ENCODE peak calls at places on chromosome 19, in four cellular contexts. Y is pancreas, U is heart right ventricle, O is heart left ventricle. Z is an unnamed sample. For H3K27me3, the result is how much of the 10 kb centered on the place peaks cover.

GRCh38 chr19:45499196-45500180 is 1.2 kb downstream of the PPM1N start:
- DNase-seq in Y (no peak), U (peak), O (no peak), Z (peak)

GRCh38 chr19:9850235-9850959 is 15.3 kb downstream of the PIN1 start:
- DNase-seq in Y (no peak), U (no peak), O (no peak), Z (no peak)

GRCh38 chr19:17812099-17812498 is 9.2 kb downstream of the INSL3 start:
- DNase-seq in Y (no peak), U (no peak), O (no peak), Z (peak)

GRCh38 chr19:11420429-11420893 is 1.3 kb upstream of the RGL3 start:
- DNase-seq in Y (no peak), U (peak), O (peak), Z (peak)

GRCh38 chr19:9498183-9498902 is at the start of gene ZNF560:
- DNase-seq in Y (no peak), U (no peak), O (no peak), Z (no peak)

GRCh38 chr19:46069841-46070341 is 29.1 kb upstream of the IGFL4 start:
- DNase-seq in Y (no peak), U (no peak), O (no peak), Z (no peak)

GRCh38 chr19:20664917-20665781 is 3.8 kb upstream of the ZNF626 start:
- DNase-seq in Y (peak), U (peak), O (peak), Z (peak)

GRCh38 chr19:54041969-54042606 is 21.6 kb downstream of the VSTM1 start:
- DNase-seq in Y (no peak), U (no peak), O (no peak), Z (no peak)

GRCh38 chr19:35868823-35869326 is 501 bp downstream of the APLP1 start:
- DNase-seq in Y (no peak), U (no peak), O (no peak), Z (peak)

GRCh38 chr19:6357174-6357573 is 4.2 kb upstream of the CLPP start:
- DNase-seq in Y (no peak), U (no peak), O (no peak), Z (no peak)

GRCh38 chr19:4722671-4723464 is 774 bp downstream of the DPP9 start:
- DNase-seq in Y (no peak), U (no peak), O (no peak), Z (peak)

GRCh38 chr19:39350156-39350555 is 7.9 kb downstream of the SAMD4B start:
- DNase-seq in Y (no peak), U (no peak), O (no peak), Z (peak)

GRCh38 chr19:32421589-32422361 is 16.2 kb downstream of the DPY19L3 start:
- DNase-seq in Y (no peak), U (no peak), O (no peak), Z (no peak)

GRCh38 chr19:40785526-40785925 is 7.5 kb downstream of the RAB4B start:
- DNase-seq in Y (no peak), U (no peak), O (no peak), Z (no peak)

GRCh38 chr19:47381653-47382279 is 32.7 kb downstream of the DHX34 start:
- DNase-seq in Y (no peak), U (no peak), O (no peak), Z (peak)

GRCh38 chr19:7230826-7231225 is 63.4 kb downstream of the INSR start:
- DNase-seq in Y (no peak), U (peak), O (peak), Z (peak)

GRCh38 chr19:52640916-52641315 is 2.8 kb upstream of the ZNF83 start:
- DNase-seq in Y (no peak), U (no peak), O (no peak), Z (no peak)

GRCh38 chr19:28554321-28555091 is 658.4 kb downstream of the UQCRFS1 start:
- DNase-seq in Y (no peak), U (no peak), O (no peak), Z (no peak)

GRCh38 chr19:17496337-17496997 is 15.0 kb upstream of the PGLS start:
- DNase-seq in Y (peak), U (peak), O (peak), Z (peak)

GRCh38 chr19:7729831-7730285 is 2.1 kb downstream of the CLEC4G start:
- DNase-seq in Y (no peak), U (no peak), O (no peak), Z (no peak)

GRCh38 chr19:54388803-54389144 is 24.0 kb upstream of the LAIR1 start:
- DNase-seq in Y (no peak), U (no peak), O (no peak), Z (no peak)

DNA sequence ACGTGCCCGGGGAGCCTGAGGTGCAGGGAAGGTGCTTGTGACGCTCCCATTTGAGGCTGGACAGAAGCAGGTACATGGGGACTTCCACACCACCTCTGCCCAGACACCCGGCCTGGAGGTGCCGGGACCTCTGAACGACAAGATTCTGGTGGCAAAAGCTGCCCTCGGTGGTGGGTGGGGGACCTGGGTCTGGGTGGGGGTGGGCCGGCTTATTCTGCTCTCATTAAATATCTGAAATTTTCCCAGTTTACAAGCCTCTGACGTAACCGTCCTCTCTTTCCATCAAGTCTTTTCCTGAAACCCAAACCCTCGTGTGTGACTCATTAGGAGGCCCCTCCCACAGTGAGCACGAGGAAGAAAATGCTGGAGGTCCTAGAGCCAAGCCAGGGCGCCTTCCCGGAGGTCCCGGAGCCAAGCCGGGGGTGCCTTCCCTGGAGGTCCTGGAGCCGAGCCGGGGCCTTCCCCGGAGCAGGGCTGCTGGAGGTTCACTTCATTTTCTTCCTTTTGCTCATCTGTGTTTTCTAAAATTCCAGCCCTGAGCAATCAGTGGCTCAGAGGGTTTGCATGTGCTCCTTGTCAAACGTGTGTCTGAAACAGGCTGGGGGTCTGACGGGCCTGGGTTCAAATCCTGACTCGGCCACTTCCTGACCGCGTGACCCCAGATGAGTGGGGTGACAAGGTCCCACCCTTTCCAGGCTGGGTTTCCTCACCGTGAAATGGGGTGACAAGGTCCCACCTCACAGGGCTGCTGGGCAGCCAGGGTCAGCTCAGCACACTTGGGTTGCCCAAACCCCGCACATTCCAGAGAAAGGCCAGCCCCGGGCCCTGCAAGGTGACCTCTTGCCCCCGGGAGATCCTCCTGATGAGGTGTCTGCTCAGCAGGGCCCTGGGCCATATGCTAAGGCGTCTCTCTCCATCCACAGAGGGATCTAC is 10.0 kb downstream of the CFD start:
- DNase-seq in Y (no peak), U (peak), O (peak), Z (peak)
- H3K27ac ChIP-seq in Y (no peak), U (peak), O (peak), Z (peak)

DNA sequence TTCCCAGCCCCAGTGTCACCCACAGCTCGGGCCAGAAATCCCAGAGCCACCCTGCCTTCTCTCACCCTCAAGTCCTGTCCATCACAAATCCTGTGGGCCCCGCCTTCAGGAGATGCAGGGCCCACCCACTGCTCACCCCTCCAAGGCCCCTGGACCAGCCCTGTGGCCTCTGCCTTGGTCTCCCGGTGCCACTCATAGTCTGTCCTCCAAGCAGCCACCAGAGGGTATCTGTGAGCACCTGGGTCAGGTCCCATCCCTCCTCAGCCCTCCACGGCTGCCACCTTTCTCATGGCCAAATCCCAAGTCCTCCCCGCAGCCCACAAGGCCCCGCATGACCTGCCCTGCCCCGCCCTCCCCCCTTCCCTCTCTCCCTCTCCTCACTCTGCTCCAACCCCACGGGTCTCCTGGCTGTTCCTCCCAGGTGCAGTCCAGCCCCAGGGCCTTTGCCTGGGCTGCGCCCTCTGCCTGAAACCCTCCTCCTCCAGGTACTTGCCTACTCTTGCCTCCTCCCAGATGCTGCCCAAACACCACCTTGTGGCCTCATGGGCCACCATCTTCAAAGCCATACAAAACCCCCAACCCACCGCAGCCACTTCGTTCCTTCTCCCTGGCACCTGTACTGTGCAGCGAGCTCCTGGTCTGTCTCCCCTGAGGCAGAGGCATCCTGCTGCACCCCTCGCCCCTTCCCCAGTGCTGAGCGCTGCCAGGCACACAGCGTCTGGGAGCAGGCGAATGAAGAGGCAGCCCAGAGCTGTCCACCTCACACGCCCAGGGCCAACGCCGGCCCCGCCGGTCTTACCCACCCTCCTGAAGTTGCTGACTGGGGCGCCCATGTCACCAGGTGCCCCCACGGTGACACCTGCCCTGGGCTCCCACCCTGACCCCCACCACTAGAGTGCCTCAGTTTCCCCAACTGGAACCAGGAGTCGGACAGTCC is 13.2 kb upstream of the UQCR11 start:
- DNase-seq in Y (no peak), U (no peak), O (no peak), Z (peak)
- H3K4me3 ChIP-seq in Y (no peak), U (no peak), O (no peak), Z (no peak)

GRCh38 chr19:1000591-1001537 is 645 bp downstream of the GRIN3B start:
- DNase-seq in Y (no peak), U (no peak), O (no peak), Z (no peak)
- H3K27me3 ChIP-seq in Y (under half), U (half or more), O (half or more), Z (half or more)

DNA sequence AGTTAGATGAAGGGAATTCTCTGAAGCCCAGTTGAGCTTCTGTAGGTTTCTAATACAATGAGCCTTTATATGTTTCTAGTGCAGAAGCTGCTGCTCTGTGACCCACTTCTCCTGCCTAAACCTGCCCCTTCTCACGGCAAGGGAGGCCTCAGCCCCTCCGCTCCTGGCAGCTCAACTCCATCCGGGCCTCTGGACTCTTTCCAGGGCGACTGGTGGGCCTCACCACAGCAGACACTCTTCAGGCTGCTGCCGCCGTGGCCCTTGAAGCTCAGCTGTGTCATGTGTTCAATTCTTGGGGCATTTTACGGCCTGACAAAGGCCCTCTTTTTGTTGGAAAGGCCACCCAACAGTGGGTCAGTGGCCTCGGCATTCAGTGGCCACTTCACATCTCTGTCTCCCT is 10.0 kb upstream of the C19orf33 start:
- DNase-seq in Y (no peak), U (no peak), O (no peak), Z (no peak)
- H3K27ac ChIP-seq in Y (no peak), U (no peak), O (no peak), Z (no peak)

GRCh38 chr19:16001481-16002312 is 52.9 kb downstream of the OR10H4 start:
- DNase-seq in Y (no peak), U (no peak), O (no peak), Z (peak)

GRCh38 chr19:16000024-16000687 is 51.3 kb downstream of the OR10H4 start:
- DNase-seq in Y (no peak), U (no peak), O (no peak), Z (peak)

GRCh38 chr19:16002985-16003384 is 54.2 kb downstream of the OR10H4 start:
- DNase-seq in Y (no peak), U (no peak), O (no peak), Z (no peak)

GRCh38 chr19:16005925-16006324 is 57.1 kb downstream of the OR10H4 start:
- DNase-seq in Y (no peak), U (no peak), O (no peak), Z (peak)

GRCh38 chr19:16002380-16002779 is 53.6 kb downstream of the OR10H4 start:
- DNase-seq in Y (no peak), U (no peak), O (no peak), Z (peak)
- H3K4me3 ChIP-seq in Y (no peak), U (peak), O (no peak), Z (peak)

DNA sequence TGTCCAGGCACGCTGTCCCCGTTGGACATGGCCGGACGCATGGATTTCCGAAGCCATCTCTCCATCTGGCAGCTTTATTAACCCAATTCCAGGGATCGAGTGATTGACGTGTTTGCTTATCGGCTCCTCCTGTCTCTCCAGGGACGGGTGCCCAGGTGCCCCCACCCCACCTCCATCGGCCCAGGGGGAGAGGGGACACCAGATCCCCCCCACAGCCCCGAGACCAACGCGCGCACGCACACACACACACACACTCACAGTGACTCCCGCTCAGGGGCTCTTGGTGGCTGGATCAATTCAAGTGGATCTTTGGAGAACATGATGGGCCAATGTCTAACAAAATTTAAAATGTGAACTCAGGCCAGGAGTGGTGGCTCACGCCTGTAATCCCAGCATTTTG is 23.1 kb upstream of the ONECUT3 start:
- DNase-seq in Y (no peak), U (no peak), O (no peak), Z (peak)
- H3K27me3 ChIP-seq in Y (under half), U (half or more), O (half or more), Z (under half)

DNA sequence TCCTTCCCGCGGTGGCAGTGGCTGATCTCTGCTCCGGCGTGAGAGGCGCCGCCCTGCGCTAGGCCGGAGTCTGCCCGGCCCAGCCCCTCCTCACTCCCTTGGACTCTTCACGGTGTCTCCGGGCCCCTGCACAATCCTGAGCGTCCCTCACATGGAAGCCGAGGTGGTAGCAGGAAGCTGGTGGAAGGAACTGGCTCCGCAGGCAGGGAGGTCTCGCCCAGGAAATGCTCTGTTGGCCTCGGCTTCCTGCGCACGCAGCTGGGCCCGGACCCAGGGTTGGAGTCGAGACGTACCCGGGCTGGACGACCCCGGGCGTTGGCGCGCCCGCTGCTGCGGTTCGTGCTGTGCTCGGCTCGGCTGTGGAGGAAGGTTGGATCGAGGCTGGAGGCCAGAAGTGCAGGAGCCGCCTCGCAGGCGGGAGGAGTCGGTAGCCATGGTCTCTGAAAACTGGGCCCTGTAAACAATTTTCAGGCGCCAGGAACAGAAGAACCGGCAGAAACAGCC is 46.3 kb downstream of the ZNF724 start:
- DNase-seq in Y (peak), U (peak), O (no peak), Z (peak)
- H3K27ac ChIP-seq in Y (no peak), U (no peak), O (no peak), Z (no peak)

DNA sequence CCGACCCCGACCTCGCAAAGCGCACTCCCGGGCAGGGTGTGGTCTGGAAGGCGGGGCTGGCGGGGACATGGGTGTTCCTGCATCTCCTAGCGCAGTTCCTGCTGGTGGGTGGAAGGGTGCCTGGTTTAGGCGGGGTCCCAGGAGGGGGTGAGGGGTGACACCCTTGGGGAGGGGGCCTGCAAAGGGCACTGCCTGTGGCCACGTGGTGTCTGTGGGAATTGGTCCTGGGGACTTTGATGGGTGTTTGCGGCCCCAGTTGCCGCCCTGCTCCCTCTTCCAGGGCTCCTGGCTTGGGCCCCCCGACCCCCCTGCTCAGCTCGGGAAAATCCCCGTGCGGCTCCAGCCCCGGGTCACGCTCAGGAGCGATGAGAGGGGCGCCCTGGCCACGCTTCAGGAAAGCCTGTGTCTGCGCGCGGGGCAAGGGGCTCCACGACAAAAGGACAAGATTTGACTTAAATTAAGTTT is 19.1 kb downstream of the WTIP start:
- DNase-seq in Y (no peak), U (no peak), O (no peak), Z (peak)
- H3K4me3 ChIP-seq in Y (no peak), U (no peak), O (no peak), Z (no peak)

DNA sequence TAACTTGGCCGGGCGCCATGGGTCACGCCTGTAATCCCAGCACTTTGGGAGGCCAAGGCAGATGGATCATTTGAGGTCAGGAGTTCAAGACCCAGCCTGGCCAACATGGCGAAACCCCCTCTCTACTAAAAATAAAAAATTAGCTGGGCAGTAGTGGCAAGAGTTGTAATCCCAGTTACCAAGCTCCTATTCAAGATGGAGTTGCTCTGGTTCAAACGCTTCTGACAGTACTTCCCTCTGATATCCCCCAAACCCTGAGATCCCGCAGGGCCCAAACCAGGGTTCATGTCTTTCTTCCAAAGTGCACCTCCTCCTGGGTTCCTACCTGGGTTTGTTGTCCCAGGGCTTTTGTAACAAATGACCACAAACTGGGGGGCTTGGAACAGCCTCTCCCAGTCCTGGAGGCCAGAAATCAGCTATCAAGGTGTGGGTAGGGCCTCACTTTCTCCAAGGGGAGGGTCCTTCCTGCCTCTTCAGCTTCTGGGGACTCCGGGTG is 13.7 kb downstream of the CELF5 start:
- DNase-seq in Y (no peak), U (no peak), O (no peak), Z (peak)
- H3K27me3 ChIP-seq in Y (under half), U (under half), O (under half), Z (under half)